ENCODE peak calls at places on chromosomes 16 and 17, in four cellular contexts. W is HEK293T, D is GM12878, P is K562. T is an unnamed sample.

GRCh38 chr16:21166561-21166961 is 8.1 kb downstream of the LDAF1 start:
- DNase-seq in W (no peak), D (no peak), P (no peak), T (no peak)

GRCh38 chr17:7047566-7047965 is 3.7 kb upstream of the SLC16A11 start:
- DNase-seq in D (no peak), W (no peak), P (no peak), T (no peak)

GRCh38 chr17:67544364-67544763 is 167.3 kb downstream of the PITPNC1 start:
- DNase-seq in W (no peak), D (no peak), P (no peak), T (no peak)

GRCh38 chr17:82315703-82316358 is 1.6 kb downstream of the CD7 start:
- DNase-seq in D (no peak), W (no peak), P (no peak), T (no peak)

GRCh38 chr16:9033125-9033830 is 58.2 kb upstream of the HAPSTR1 start:
- DNase-seq in D (no peak), W (peak), P (peak), T (peak)

GRCh38 chr16:88282221-88283041 is 100.3 kb upstream of the ZNF469 start:
- DNase-seq in W (peak), P (peak), D (no peak), T (no peak)

GRCh38 chr16:54284931-54285413 is 1.6 kb downstream of the IRX3 start:
- DNase-seq in W (no peak), P (no peak), D (no peak), T (no peak)

GRCh38 chr17:46866747-46867146 is 15.4 kb downstream of the WNT9B start:
- DNase-seq in P (no peak), D (no peak), W (no peak), T (no peak)

GRCh38 chr17:19759934-19760530 is 11.9 kb upstream of the ALDH3A1 start:
- DNase-seq in D (no peak), P (no peak), W (no peak), T (no peak)

GRCh38 chr17:18933102-18934058 is 18.6 kb upstream of the SLC5A10 start:
- DNase-seq in W (no peak), D (no peak), P (no peak), T (no peak)

GRCh38 chr17:9057310-9057709 is 36.0 kb downstream of the NTN1 start:
- DNase-seq in D (no peak), W (no peak), P (no peak), T (peak)

GRCh38 chr16:75534560-75535205 is 1.2 kb downstream of the CHST5 start:
- DNase-seq in P (no peak), D (no peak), W (no peak), T (no peak)

GRCh38 chr17:19812407-19812806 is 55.3 kb downstream of the ULK2 start:
- DNase-seq in W (peak), D (no peak), P (peak), T (no peak)

DNA sequence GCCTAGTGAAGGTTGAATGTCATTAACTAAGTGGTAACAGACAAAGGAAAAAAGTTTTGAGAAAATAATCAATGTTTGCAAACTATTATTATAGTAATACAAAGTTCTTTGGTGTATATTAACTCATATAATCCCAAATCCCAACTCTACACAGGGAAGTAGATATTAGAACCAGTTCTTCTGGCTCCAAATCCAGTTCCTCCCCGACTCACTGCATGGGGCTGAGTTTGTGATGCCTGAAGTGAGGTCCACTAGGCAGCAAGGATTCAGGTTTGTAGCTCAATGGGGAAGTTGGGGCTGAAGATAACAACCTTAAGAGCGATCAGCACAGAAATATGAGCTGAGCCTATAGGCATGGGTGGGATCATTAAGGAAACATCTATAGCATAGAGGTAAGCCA is 5.6 kb upstream of the SYNRG start:
- DNase-seq in P (no peak), W (no peak), D (no peak), T (no peak)
- TF ChIP-seq TARDBP in P (no peak), W (no peak), D (no peak), T (no peak)

GRCh38 chr17:32567511-32567910 is 80.7 kb downstream of the CDK5R1 start:
- DNase-seq in P (no peak), W (no peak), D (no peak), T (no peak)

GRCh38 chr17:32570081-32570396 is 83.2 kb downstream of the CDK5R1 start:
- DNase-seq in P (no peak), W (no peak), D (no peak), T (no peak)

GRCh38 chr17:32568673-32569072 is 81.9 kb downstream of the CDK5R1 start:
- DNase-seq in P (no peak), D (no peak), W (no peak), T (no peak)

GRCh38 chr17:32567086-32567485 is 80.3 kb downstream of the CDK5R1 start:
- DNase-seq in W (no peak), P (no peak), D (no peak), T (no peak)

DNA sequence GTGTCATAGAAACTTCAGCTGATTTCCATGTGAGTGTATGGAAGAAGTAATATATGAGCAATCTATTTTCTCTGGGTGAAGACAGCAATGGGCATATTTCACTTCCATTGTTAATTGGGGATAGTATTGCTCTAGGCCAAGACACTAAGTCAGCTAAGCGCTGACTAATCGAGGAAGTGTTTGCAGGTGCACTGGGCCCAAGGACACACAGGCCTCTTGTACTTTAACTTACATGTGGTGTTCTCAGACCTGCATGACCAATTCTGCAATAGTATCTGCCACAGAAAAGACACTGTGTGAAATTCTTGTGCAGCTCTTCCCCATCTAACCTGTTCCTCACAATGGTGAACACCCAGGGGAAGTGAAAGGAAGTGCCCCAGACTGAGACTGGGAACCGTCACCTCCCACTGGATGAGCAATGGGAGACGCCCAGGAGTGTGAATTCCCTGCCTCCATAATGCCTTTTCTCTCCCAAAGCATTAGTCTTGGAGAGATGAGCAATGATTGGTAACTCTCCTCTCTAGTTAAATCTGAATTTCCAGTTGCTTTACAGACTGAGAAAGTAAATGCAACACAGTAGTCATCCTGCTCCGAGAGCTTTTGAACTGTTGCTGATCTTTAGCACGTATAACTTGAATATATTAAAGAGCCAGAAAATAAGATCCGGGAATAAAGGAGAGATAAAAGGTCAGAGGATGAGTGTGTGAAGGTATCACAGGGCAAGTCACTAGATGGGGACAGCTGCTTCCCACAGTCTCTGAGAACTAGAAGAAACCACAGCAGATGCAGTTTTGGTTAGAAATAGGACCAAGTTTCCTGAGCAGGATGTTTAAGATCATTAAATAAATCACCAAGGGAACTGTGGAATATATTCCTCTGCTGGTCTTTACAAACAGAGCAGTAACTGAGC is 82.6 kb downstream of the CDK5R1 start:
- DNase-seq in D (peak), W (no peak), P (no peak), T (no peak)
- TF ChIP-seq TARDBP in D (no peak), W (no peak), P (no peak), T (no peak)

GRCh38 chr16:52446076-52446475 is 100.9 kb downstream of the TOX3 start:
- DNase-seq in P (no peak), W (no peak), D (no peak), T (peak)
- TF ChIP-seq TARDBP in P (no peak), W (no peak), D (no peak), T (no peak)

GRCh38 chr17:41271858-41272257 is 3.6 kb upstream of the KRTAP9-7 start:
- DNase-seq in W (no peak), P (no peak), D (no peak), T (no peak)
- TF ChIP-seq TARDBP in W (no peak), P (no peak), D (no peak), T (no peak)

DNA sequence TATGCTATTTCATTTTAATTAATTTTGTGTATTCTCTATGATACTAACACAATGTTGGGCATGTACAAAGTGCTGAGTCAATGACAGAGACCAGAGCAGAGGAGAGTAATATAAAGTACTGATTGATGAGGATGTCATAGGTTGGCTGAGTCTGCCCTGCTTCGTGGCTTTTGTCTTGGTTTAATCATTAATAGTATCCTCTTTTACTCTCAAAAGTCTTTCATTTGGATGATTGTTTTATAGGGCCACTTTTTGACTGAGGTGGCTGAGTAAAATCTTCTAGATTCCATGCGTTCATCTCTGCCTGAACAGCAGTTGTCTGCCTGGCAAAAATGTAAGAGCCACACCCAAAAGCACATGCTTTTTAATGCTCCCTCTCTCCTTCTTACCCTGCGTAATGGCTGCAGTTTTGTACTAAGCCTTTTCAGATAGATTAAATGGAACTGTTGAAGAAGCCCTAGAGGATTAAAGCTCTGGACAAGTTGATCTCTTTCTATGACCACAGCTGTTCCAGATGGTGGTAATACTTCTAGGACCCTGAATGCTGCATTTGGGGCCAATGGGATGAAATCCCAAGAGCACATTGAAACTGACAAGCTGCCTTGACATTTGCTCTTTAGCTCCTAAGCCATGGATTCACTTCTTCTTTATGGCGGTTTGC is 59.8 kb downstream of the MAP2K6 start:
- DNase-seq in P (no peak), W (no peak), D (no peak), T (no peak)
- TF ChIP-seq TARDBP in P (no peak), W (no peak), D (no peak), T (no peak)

GRCh38 chr17:79087428-79088143 is 13.0 kb downstream of the ENGASE start:
- DNase-seq in P (peak), W (peak), D (no peak), T (peak)
- TF ChIP-seq TARDBP in P (no peak), W (no peak), D (no peak), T (no peak)

GRCh38 chr17:77864234-77865108 is 94.0 kb upstream of the TNRC6C start:
- DNase-seq in D (no peak), P (no peak), W (no peak), T (no peak)
- TF ChIP-seq TARDBP in D (no peak), P (no peak), W (no peak), T (no peak)

DNA sequence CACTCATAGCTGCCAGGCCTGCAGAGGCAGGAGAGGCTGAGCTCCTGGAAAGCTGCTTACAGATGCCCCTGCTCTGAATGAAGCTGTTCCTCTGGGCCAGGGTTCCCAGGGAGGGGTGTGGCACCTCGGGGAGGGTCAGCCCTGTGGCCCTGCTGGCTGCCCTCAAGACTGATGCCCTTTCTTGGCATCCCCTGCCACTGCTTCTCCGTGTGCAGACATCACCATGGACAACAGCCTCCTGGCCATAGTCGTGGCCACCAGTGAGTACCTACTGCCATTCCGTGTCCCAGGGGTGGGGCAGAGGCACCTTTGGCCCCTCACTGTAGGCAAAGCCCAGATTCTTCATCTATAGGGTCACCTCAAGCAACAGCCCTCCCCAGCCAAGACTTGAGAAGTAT is 8.9 kb downstream of the MRPL27 start:
- DNase-seq in D (no peak), W (no peak), P (no peak), T (no peak)
- TF ChIP-seq TARDBP in D (no peak), W (no peak), P (no peak), T (no peak)

GRCh38 chr16:27980919-27981670 is 82.4 kb downstream of the GSG1L start:
- DNase-seq in D (no peak), W (no peak), P (no peak), T (no peak)

GRCh38 chr16:27982184-27982583 is 81.3 kb downstream of the GSG1L start:
- DNase-seq in D (no peak), W (no peak), P (no peak), T (no peak)

GRCh38 chr16:27978876-27979275 is 84.6 kb downstream of the GSG1L start:
- DNase-seq in D (no peak), W (no peak), P (no peak), T (no peak)

GRCh38 chr16:27977966-27978365 is 85.5 kb downstream of the GSG1L start:
- DNase-seq in P (no peak), D (no peak), W (no peak), T (no peak)

DNA sequence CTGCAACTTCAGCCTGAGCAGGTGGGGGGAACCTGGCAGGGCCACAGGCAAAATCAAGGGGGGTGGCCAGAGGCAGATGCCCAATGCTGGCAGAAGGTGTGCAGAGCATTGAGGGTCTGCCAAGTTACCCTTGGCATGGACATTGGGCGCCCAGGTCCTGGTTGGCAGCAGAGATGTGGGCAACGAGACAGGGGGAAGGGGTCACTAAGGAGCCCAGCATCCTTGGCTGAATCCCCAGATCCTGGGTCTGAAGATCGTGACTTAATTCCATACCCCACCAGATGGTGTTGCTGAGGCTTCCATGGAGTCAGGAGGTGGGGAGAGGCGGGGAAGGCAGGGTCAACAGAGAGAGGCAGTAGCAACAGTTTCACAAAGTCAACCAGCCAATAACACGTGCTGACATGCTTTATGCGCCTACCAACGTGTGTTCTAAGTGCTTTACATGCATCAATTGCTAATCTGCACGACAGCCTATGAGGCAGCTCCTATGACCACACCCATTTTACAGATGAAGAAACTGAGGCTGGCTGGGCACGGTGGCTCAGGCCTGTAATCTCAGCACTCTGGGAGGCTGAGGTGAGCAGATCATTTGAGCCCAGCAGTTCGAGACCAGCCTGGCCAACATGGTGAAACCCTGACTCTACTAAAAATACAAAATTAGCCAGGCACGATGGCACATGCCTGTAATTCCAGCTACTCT is 83.3 kb downstream of the GSG1L start:
- DNase-seq in W (no peak), D (no peak), P (no peak), T (no peak)
- TF ChIP-seq TARDBP in W (no peak), D (no peak), P (no peak), T (no peak)

GRCh38 chr17:75270218-75270965 is 639 bp downstream of the MIF4GD start:
- DNase-seq in P (peak), W (peak), D (no peak), T (peak)
- TF ChIP-seq TARDBP in P (no peak), W (no peak), D (no peak), T (peak)